ENCODE peak calls at places on chromosomes 12 and 14, in seven cellular contexts. P is HFF-Myc, T is GM12865, O is H1, M is small intestine, V is cardiac muscle cell, Q is body of pancreas. R is an unnamed sample.

GRCh38 chr12:98439471-98440164 is 75.8 kb upstream of the TMPO start:
- DNase-seq in P (no peak), T (no peak), O (no peak), M (no peak), V (no peak), Q (peak), R (peak)

GRCh38 chr12:31507966-31508365 is 83.0 kb downstream of the DENND5B start:
- DNase-seq in P (no peak), T (no peak), O (no peak), M (no peak), V (no peak), Q (no peak), R (peak)

GRCh38 chr14:78156196-78156595 is 14.0 kb upstream of the NRXN3 start:
- DNase-seq in P (no peak), T (no peak), O (no peak), M (no peak), V (no peak), Q (no peak), R (no peak)

GRCh38 chr12:25694072-25694471 is 141.0 kb upstream of the LMNTD1 start:
- DNase-seq in P (peak), T (no peak), O (no peak), M (no peak), V (no peak), Q (no peak), R (peak)

GRCh38 chr12:93785262-93786010 is 108.3 kb downstream of the CRADD start:
- DNase-seq in P (peak), T (no peak), O (peak), M (peak), V (no peak), Q (no peak), R (peak)

GRCh38 chr12:123916729-123917128 is 55.9 kb downstream of the CCDC92 start:
- DNase-seq in P (peak), T (no peak), O (no peak), M (no peak), V (no peak), Q (no peak), R (no peak)

GRCh38 chr12:31728289-31728916 is 418 bp downstream of the AMN1 start:
- DNase-seq in P (no peak), T (peak), O (no peak), M (peak), V (no peak), Q (peak), R (no peak)

GRCh38 chr12:93896427-93896826 is 219.3 kb downstream of the CRADD start:
- DNase-seq in P (no peak), T (no peak), O (no peak), M (no peak), V (no peak), Q (no peak), R (peak)

GRCh38 chr12:122895290-122895689 is 634 bp downstream of the VPS37B start:
- DNase-seq in P (no peak), T (no peak), O (no peak), M (no peak), V (no peak), Q (no peak), R (no peak)

GRCh38 chr12:62530596-62530995 is 64.0 kb downstream of the MON2 start:
- DNase-seq in P (peak), T (no peak), O (no peak), M (no peak), V (no peak), Q (no peak), R (peak)

GRCh38 chr12:3223601-3224529 is 146.7 kb downstream of the TSPAN9 start:
- DNase-seq in P (no peak), T (no peak), O (no peak), M (no peak), V (peak), Q (no peak), R (no peak)

GRCh38 chr12:117596968-117597367 is 235.5 kb upstream of the NOS1 start:
- DNase-seq in P (no peak), T (no peak), O (no peak), M (peak), V (no peak), Q (no peak), R (no peak)

GRCh38 chr12:87272846-87273245 is 756.4 kb downstream of the C12orf50 start:
- DNase-seq in P (no peak), T (no peak), O (no peak), M (no peak), V (no peak), Q (no peak), R (peak)

GRCh38 chr14:105927094-105927475 is 400.7 kb downstream of the TMEM121 start:
- DNase-seq in P (no peak), T (peak), O (no peak), M (no peak), V (no peak), Q (no peak), R (no peak)

GRCh38 chr14:91048256-91048655 is 12.2 kb downstream of the RPS6KA5 start:
- DNase-seq in P (no peak), T (no peak), O (no peak), M (no peak), V (no peak), Q (no peak), R (no peak)

GRCh38 chr14:103623883-103624482 is 5.0 kb upstream of the KLC1 start:
- DNase-seq in P (no peak), T (peak), O (no peak), M (no peak), V (no peak), Q (no peak), R (peak)
- H3K4me3 ChIP-seq in P (no peak), T (no peak), O (no peak), M (no peak), V (no peak), Q (no peak), R (no peak)

DNA sequence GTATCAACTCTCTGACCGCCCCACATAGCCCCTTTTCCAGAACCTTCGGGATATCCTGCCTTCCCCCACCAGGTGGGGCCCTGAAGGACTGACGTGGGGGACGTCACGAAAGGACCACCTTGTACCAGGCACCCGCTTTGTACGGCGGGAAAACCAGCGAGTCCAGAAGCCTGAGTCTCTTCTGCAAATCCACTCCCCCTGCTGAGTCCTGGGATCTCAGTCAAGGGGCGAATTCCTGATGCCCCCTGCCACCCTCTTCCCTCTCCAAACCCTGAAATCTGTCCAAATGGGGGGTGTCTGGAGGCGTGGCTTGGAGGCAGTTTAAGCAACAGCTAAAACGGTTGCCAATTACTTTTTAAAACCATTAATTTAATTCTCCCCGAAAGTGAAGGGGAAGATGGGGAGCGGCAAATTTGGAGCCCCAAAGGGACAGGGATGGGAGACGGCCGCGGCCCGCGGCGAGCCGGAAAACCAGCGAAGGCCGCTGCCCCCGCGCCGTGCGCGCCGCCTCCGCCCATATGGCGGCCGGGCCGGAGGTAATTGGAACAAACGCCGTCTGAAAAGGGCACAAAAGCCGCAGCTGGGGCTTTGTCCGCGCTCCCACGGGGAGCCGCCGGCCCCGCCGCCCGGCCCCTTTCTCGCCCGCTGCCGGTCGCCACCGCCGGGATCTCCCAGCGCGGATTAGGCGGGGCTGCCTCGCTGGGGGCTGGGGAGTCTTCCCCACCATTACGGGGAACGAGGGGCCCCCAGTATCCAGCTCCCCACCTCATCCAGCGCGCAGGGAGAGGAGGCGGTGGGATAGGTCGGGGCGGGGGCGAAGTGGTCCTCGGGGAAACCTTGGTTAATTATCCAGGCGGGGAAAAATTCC is 6.6 kb downstream of the LHX5 start:
- DNase-seq in P (no peak), T (no peak), O (no peak), M (no peak), V (peak), Q (no peak), R (no peak)
- H3K4me3 ChIP-seq in P (no peak), T (no peak), O (peak), M (no peak), V (peak), Q (no peak), R (no peak)

GRCh38 chr12:125371023-125371422 is 305.8 kb downstream of the AACS start:
- DNase-seq in P (no peak), T (no peak), O (no peak), M (no peak), V (no peak), Q (no peak), R (no peak)
- H3K4me3 ChIP-seq in P (no peak), T (no peak), O (no peak), M (no peak), V (no peak), Q (no peak), R (no peak)

DNA sequence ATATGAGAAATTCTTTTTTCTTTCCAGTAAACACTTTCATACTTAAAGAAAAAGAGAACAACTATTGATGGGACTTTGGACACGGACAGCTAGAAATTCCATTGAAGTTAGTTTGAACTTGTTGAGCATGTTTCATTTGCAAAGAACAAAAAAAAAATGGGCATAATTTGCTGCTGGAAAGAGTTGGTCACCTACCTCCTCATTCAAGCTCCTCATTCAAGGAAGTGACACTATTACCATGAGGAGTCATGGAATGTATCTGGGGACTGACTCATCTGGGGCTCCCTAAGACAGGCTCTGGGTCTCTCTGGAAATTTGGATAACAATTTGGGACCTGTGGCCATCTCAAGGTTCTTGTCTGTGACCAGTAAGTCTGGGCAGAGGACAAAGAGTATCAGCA is 50.4 kb downstream of the KICS2 start:
- DNase-seq in P (no peak), T (no peak), O (no peak), M (no peak), V (no peak), Q (no peak), R (no peak)
- H3K4me3 ChIP-seq in P (no peak), T (no peak), O (no peak), M (no peak), V (no peak), Q (no peak), R (no peak)

GRCh38 chr12:92539966-92540791 is 162.6 kb upstream of the PLEKHG7 start:
- DNase-seq in P (no peak), T (peak), O (no peak), M (no peak), V (peak), Q (peak), R (no peak)
- H3K4me3 ChIP-seq in P (no peak), T (peak), O (no peak), M (no peak), V (no peak), Q (no peak), R (no peak)

R was measured in cardiac fibroblast.